ENCODE peak calls at places on chromosomes 7 and 10, in eight cellular contexts. K is SK-N-SH; O is OCI-LY7; M is CD8-positive, alpha-beta T cell; Q is testis; P is ovary; G is HCT116; R is psoas muscle. C is an unnamed sample.

GRCh38 chr10:32958992-32959703 is 1.1 kb upstream of the ITGB1 start:
- DNase-seq in G (no peak), Q (no peak), P (no peak), M (no peak), O (no peak), K (peak), R (no peak), C (no peak)

GRCh38 chr7:26653430-26653911 is 210.9 kb downstream of the SKAP2 start:
- DNase-seq in K (no peak), P (no peak), R (no peak), G (no peak), M (no peak), O (no peak), Q (peak), C (no peak)

GRCh38 chr7:133491846-133492652 is 239.2 kb downstream of the EXOC4 start:
- DNase-seq in M (no peak), K (no peak), G (no peak), R (no peak), O (no peak), Q (no peak), P (no peak), C (no peak)

GRCh38 chr7:51154201-51154600 is 162.4 kb downstream of the COBL start:
- DNase-seq in G (no peak), O (no peak), Q (no peak), K (no peak), P (no peak), M (no peak), R (no peak), C (no peak)

GRCh38 chr7:66638309-66639099 is 9.8 kb downstream of the KCTD7 start:
- DNase-seq in Q (no peak), G (no peak), K (no peak), M (no peak), O (no peak), P (no peak), R (no peak), C (no peak)

GRCh38 chr7:97009753-97010732 is 4.7 kb downstream of the DLX6 start:
- DNase-seq in O (no peak), Q (no peak), P (no peak), K (no peak), M (no peak), R (no peak), G (no peak), C (no peak)

GRCh38 chr10:89653410-89653828 is 8.4 kb upstream of the PANK1 start:
- DNase-seq in G (no peak), Q (no peak), P (no peak), M (no peak), K (no peak), O (no peak), R (no peak), C (peak)

GRCh38 chr10:24691113-24691512 is 32.6 kb downstream of the ARHGAP21 start:
- DNase-seq in Q (no peak), P (no peak), G (no peak), K (no peak), O (no peak), R (no peak), M (no peak), C (no peak)

GRCh38 chr10:113030453-113030852 is 80.4 kb downstream of the TCF7L2 start:
- DNase-seq in G (no peak), R (no peak), P (no peak), O (no peak), M (no peak), K (no peak), Q (no peak), C (no peak)

GRCh38 chr10:31912898-31913847 is 15.5 kb downstream of the ARHGAP12 start:
- DNase-seq in K (no peak), R (no peak), M (no peak), Q (no peak), G (no peak), P (no peak), O (no peak), C (no peak)

GRCh38 chr10:62048919-62049636 is 147.6 kb downstream of the ARID5B start:
- DNase-seq in G (no peak), P (peak), M (peak), O (peak), Q (peak), K (peak), R (peak), C (peak)

GRCh38 chr7:10475940-10476641 is 497.6 kb upstream of the PHF14 start:
- DNase-seq in R (no peak), K (no peak), O (no peak), G (no peak), M (no peak), Q (no peak), P (no peak), C (no peak)

GRCh38 chr10:63456437-63457210 is 9.2 kb downstream of the JMJD1C start:
- DNase-seq in G (no peak), K (no peak), R (no peak), P (no peak), Q (no peak), O (no peak), M (no peak), C (no peak)

GRCh38 chr10:28217848-28218247 is 85.0 kb downstream of the MPP7 start:
- DNase-seq in R (no peak), K (no peak), G (peak), O (no peak), M (no peak), Q (no peak), P (no peak), C (peak)

GRCh38 chr7:101669307-101669706 is 40.2 kb upstream of the MYL10 start:
- DNase-seq in M (no peak), K (no peak), O (no peak), G (no peak), P (no peak), R (no peak), Q (no peak), C (no peak)

GRCh38 chr7:83976302-83976701 is 218.3 kb downstream of the SEMA3A start:
- DNase-seq in P (no peak), K (peak), M (no peak), R (no peak), O (peak), Q (no peak), G (no peak), C (peak)

GRCh38 chr7:37531225-37531624 is 82.6 kb upstream of the ELMO1 start:
- DNase-seq in R (no peak), M (no peak), G (no peak), P (no peak), O (no peak), Q (no peak), K (no peak), C (peak)

GRCh38 chr7:151891182-151891581 is 14.3 kb upstream of the PRKAG2 start:
- DNase-seq in P (no peak), G (no peak), R (no peak), Q (no peak), M (no peak), K (peak), O (no peak), C (peak)

GRCh38 chr10:74882427-74882826 is 56.0 kb downstream of the KAT6B start:
- DNase-seq in G (no peak), Q (no peak), R (no peak), O (no peak), P (no peak), M (no peak), K (no peak), C (no peak)

GRCh38 chr7:39042706-39043105 is 65.0 kb downstream of the POU6F2 start:
- DNase-seq in K (no peak), O (no peak), G (no peak), R (no peak), Q (no peak), M (no peak), P (no peak), C (no peak)

GRCh38 chr7:118918556-118918955 is 694.1 kb downstream of the ANKRD7 start:
- DNase-seq in P (no peak), K (peak), Q (no peak), M (no peak), R (no peak), G (peak), O (peak), C (no peak)

GRCh38 chr10:124420254-124420653 is 1.5 kb upstream of the OAT start:
- DNase-seq in G (no peak), Q (no peak), M (no peak), R (no peak), P (no peak), O (no peak), K (no peak), C (no peak)

GRCh38 chr10:78614267-78614666 is 454.5 kb upstream of the ZMIZ1 start:
- DNase-seq in K (no peak), Q (no peak), G (no peak), R (no peak), P (no peak), M (no peak), O (no peak), C (no peak)

GRCh38 chr7:77157446-77157845 is 35.0 kb downstream of the CCDC146 start:
- DNase-seq in K (no peak), O (no peak), R (no peak), P (no peak), G (no peak), Q (no peak), M (no peak), C (no peak)

GRCh38 chr10:14703631-14704001 is 71.1 kb downstream of the FAM107B start:
- DNase-seq in K (no peak), Q (no peak), P (no peak), M (no peak), R (no peak), G (no peak), O (no peak), C (no peak)

GRCh38 chr10:48600645-48601505 is 4.0 kb downstream of the ARHGAP22 start:
- DNase-seq in R (no peak), K (no peak), Q (no peak), O (no peak), G (no peak), M (no peak), P (no peak), C (no peak)

GRCh38 chr10:57696641-57697040 is 571.1 kb downstream of the IPMK start:
- DNase-seq in K (no peak), G (no peak), Q (no peak), P (no peak), M (no peak), R (no peak), O (no peak), C (no peak)

GRCh38 chr10:118729641-118730258 is 25.0 kb downstream of the CACUL1 start:
- DNase-seq in R (no peak), K (no peak), Q (no peak), M (no peak), P (no peak), G (no peak), O (peak), C (no peak)
- H3K4me3 ChIP-seq in R (peak), K (no peak), Q (no peak), M (no peak), P (no peak), G (no peak), O (peak), C (no peak)

GRCh38 chr10:3754727-3755439 is 30.1 kb downstream of the KLF6 start:
- DNase-seq in R (no peak), O (no peak), Q (peak), K (no peak), M (peak), P (no peak), G (peak), C (no peak)

GRCh38 chr10:3757250-3757637 is 27.8 kb downstream of the KLF6 start:
- DNase-seq in K (no peak), P (no peak), R (no peak), M (peak), Q (no peak), G (no peak), O (peak), C (no peak)

GRCh38 chr10:3757638-3758490 is 27.1 kb downstream of the KLF6 start:
- DNase-seq in M (peak), P (no peak), K (peak), R (no peak), Q (no peak), G (no peak), O (peak), C (no peak)

GRCh38 chr10:3756360-3756740 is 28.7 kb downstream of the KLF6 start:
- DNase-seq in P (no peak), Q (no peak), G (no peak), K (no peak), R (no peak), M (no peak), O (no peak), C (no peak)

DNA sequence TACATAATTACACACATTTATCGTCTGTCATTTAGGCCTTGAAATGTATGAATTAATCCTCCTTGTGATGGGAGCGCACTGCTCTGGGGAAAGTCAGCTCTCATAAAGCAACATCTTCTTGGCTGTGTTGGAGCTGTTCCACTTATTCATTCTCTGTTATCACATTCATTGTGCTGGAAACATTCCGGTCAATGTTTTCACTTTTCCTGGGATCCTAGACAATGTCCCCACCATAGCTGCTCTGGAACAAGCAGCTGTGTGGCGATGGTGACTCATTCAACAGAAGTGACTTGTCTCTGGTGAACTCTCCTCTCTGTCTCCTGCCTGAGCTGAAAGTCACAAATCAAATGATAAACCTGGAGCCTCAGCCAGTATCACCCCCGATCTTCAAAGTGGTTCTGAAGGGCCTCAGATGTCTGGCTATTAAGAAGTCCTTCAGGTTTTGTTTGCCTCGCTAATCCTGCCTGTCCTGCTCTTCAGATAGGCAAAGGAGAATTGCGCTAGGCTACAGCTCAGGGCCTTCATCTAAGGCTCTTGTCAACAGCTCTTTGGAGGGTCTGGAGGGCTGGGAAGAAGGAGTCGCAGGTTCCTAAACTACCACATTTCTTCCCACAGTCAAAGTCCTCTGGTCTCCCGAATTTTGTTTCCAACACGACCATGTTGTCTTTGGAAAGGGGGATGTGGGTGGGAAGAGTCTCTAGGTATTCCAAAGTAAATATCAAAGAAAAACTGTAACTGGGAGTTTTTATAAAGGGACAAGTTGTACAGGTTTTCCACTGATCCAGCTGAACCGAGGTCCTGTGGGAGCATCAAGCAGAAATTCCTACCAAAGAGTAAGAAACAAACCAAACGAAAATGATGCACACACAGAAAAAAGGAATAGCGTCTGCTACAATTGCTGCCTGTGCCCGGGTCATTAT is 29.3 kb downstream of the KLF6 start:
- DNase-seq in M (no peak), Q (peak), O (no peak), R (no peak), P (no peak), K (no peak), G (no peak), C (peak)
- H3K27ac ChIP-seq in M (no peak), Q (peak), O (no peak), R (peak), P (no peak), K (peak), G (no peak), C (no peak)

DNA sequence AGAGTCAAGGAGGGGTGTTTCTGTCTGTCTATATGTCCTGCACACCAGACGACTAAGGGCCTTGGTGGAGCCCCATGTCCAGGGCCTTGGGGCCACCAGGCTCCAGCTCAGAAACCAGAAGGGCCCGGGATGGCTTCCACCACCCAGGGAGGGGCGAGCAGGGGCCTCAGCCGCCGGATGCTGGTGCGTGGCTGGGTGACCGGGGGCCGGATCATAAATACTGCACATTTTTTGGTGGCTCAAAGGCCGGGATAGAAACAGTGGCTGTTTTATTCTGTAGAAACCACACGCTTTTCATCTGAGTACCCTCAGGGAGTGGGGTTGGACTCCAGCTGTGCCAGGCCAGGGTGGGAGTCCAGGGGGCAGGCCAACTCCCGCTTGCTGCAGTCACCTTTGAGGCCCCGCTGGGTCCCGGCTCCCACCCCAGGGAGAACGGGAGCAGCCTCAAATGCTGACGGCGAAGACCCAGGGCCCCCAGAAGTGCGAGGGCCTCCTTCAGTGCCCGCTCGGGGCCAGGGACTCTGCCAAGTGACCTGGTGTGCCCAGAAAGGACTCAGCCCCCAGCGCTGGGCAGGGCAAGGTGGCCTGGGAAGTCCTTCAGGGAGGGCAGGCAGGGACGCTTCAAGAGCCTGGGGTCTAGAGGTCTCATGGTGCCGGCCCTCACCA is 28.2 kb downstream of the PDGFA start:
- DNase-seq in M (no peak), G (no peak), P (no peak), Q (no peak), O (no peak), K (no peak), R (peak), C (peak)
- H3K4me3 ChIP-seq in M (no peak), G (no peak), P (no peak), Q (no peak), O (no peak), K (no peak), R (no peak), C (no peak)

DNA sequence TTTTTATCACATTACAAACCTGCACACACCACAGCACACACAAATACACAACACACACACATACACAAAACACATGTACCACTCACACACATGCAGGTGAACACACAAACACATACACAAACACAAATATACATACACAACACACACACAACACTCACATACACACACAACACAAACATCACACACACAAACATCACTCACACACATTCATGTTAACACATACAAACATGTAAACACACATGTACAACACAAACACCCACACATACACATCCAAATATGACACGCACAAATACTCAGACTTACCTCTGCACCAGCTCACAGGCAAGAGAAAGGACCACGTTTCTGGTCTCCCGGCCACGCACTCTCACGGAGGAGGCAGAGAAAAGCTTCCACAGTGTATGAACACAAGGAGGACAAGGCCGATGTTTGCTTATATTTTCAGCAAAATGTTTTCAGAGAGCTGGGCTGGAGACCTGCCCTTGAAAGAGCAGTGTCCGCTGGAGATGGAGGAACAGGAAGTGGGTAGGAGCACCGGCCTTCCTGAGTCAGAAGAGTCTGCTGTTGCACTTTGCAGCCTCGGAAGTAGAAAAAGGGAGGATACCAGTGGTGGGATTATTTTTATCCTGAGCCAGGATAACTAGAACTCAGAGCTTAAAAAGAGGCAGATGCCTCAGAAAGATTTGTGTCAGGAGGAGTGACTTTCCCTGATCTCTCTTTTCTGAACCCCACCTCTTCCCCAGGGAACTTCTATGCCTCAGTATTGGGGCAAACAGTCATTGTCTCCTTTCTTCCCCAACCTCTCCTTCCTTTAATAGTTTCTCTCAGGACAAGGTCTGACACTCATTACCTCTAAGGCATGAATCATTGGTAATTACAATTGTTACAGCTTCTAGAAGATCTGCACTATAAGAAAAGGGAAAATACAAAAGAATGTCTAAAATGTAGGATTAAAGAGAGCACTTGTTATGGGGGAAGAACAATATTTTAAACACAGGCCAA is at the start of gene GIMAP6:
- DNase-seq in Q (no peak), O (no peak), P (no peak), G (no peak), M (peak), K (no peak), R (no peak), C (no peak)
- H3K27ac ChIP-seq in Q (peak), O (no peak), P (no peak), G (no peak), M (peak), K (no peak), R (peak), C (no peak)

GRCh38 chr10:19816420-19817250 is at the start of gene PLXDC2:
- DNase-seq in R (peak), G (no peak), O (no peak), M (no peak), P (peak), K (peak), Q (peak), C (peak)
- H3K4me3 ChIP-seq in R (peak), G (no peak), O (no peak), M (no peak), P (peak), K (peak), Q (peak), C (peak)

DNA sequence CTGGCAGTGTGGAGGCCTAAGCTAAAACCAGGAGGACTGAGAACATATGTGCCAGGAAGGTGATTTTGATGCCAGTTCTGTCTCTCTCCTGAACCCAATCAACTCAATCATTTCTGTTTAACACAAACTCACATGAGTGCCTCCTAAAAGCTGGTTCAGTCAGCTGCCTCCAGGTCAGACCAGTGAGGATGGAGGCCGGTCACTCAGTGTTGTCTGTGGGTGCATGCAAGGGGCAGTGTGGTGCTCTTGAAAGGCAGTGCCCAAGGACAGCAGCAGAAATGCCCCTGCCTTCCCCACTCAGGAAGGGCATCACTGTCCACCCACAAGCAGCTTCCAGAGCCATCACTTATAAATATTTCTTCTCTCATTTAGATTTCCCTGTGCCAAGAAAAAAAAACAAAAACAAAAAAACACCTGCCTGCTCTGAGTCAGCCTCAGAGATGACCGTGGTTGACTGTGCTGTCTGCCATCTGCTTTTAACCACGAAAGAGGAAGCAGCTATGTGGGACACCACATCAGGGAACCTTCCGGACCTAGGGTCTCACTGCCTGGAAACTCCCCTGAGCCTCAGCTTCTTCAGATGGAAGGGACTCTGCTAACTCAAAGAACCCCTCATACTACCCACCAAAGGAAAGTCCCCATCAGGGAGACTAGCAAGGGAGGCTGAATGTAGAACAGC is 39.1 kb downstream of the VOPP1 start:
- DNase-seq in K (no peak), R (no peak), M (peak), O (peak), P (no peak), Q (no peak), G (no peak), C (peak)
- H3K27ac ChIP-seq in K (peak), R (peak), M (no peak), O (peak), P (no peak), Q (no peak), G (no peak), C (peak)

C was measured in SJCRH30.